ENCODE peak calls at places on chromosomes 2 and 18, in five cellular contexts. Z is testis, E is SJSA1, X is lower lobe of right lung, Y is activated T-cell treated with anti-CD3 and anti-CD28 coated beads for 1 hour. D is an unnamed sample.

GRCh38 chr2:227280895-227281294 is 44.2 kb upstream of the MFF start:
- DNase-seq in Z (no peak), E (no peak), X (no peak), Y (no peak), D (no peak)

GRCh38 chr18:23274638-23275482 is 139.6 kb downstream of the CABLES1 start:
- DNase-seq in Z (no peak), E (no peak), X (no peak), Y (no peak), D (no peak)

GRCh38 chr2:191218292-191218898 is 26.8 kb upstream of the MYO1B start:
- DNase-seq in Z (peak), E (peak), X (no peak), Y (peak), D (peak)

GRCh38 chr2:156445311-156446218 is 9.4 kb downstream of the GPD2 start:
- DNase-seq in Z (no peak), E (peak), X (no peak), Y (no peak), D (peak)

GRCh38 chr18:57943723-57944122 is 100.3 kb upstream of the NEDD4L start:
- DNase-seq in Z (no peak), E (peak), X (no peak), Y (no peak), D (no peak)

GRCh38 chr2:51000849-51001617 is 30.9 kb downstream of the NRXN1 start:
- DNase-seq in Z (no peak), E (no peak), X (no peak), Y (no peak), D (no peak)

GRCh38 chr18:35005963-35006577 is 35.1 kb upstream of the MAPRE2 start:
- DNase-seq in Z (no peak), E (peak), X (no peak), Y (no peak), D (peak)

GRCh38 chr2:222707689-222708273 is 36.3 kb downstream of the MOGAT1 start:
- DNase-seq in Z (no peak), E (peak), X (no peak), Y (no peak), D (no peak)

GRCh38 chr2:234914371-234915154 is 37.3 kb upstream of the SH3BP4 start:
- DNase-seq in Z (no peak), E (no peak), X (no peak), Y (no peak), D (no peak)

D was measured in fibroblast of the conjunctiva.